ENCODE peak calls at places on chromosome 20, in six cellular contexts. C is H1, I is spleen, L is MM.1S, T is GM12865, V is BJ. Z is an unnamed sample.

GRCh38 chr20:45781391-45781931 is 10.2 kb downstream of the WFDC3 start:
- DNase-seq in C (no peak), I (no peak), L (no peak), T (no peak), V (peak; percentile 67), Z (no peak)

GRCh38 chr20:35326021-35326731 is 34.0 kb upstream of the FAM83C start:
- DNase-seq in C (no peak), I (no peak), L (no peak), T (no peak), V (no peak), Z (peak; percentile 38)

GRCh38 chr20:7038029-7038428 is 270.5 kb downstream of the BMP2 start:
- DNase-seq in C (no peak), I (no peak), L (no peak), T (no peak), V (peak; percentile 1), Z (no peak)

GRCh38 chr20:46117704-46118467 is at the start of gene CD40:
- DNase-seq in C (peak; percentile 51), I (peak; percentile 93), L (peak; percentile 74), T (peak; percentile 92), V (peak; percentile 14), Z (peak; percentile 95)

GRCh38 chr20:10321138-10321717 is 102.6 kb downstream of the SNAP25 start:
- DNase-seq in C (no peak), I (no peak), L (no peak), T (no peak), V (no peak), Z (no peak)

GRCh38 chr20:13418263-13419229 is 197.5 kb downstream of the ISM1 start:
- DNase-seq in C (no peak), I (no peak), L (no peak), T (no peak), V (no peak), Z (no peak)

GRCh38 chr20:21702553-21703467 is 2.7 kb upstream of the PAX1 start:
- DNase-seq in C (no peak), I (peak; percentile 66), L (peak; percentile 56), T (peak; percentile 24), V (no peak), Z (peak; percentile 53)

GRCh38 chr20:25057234-25058050 is 497 bp downstream of the ACSS1 start:
- DNase-seq in C (no peak), I (peak; percentile 94), L (peak; percentile 76), T (peak; percentile 77), V (no peak), Z (peak; percentile 71)

GRCh38 chr20:21100590-21101452 is 5.3 kb downstream of the LINC00237 start:
- DNase-seq in C (peak; percentile 60), I (peak; percentile 83), L (no peak), T (peak; percentile 13), V (no peak), Z (peak; percentile 33)

GRCh38 chr20:2151805-2152727 is 50.4 kb downstream of the STK35 start:
- DNase-seq in C (no peak), I (peak; percentile 34), L (no peak), T (no peak), V (peak; percentile 26), Z (no peak)

GRCh38 chr20:51906049-51906448 is 103.7 kb upstream of the SALL4 start:
- DNase-seq in C (no peak), I (no peak), L (no peak), T (no peak), V (no peak), Z (no peak)

GRCh38 chr20:33370296-33370695 is 31.0 kb downstream of the CDK5RAP1 start:
- DNase-seq in C (no peak), I (peak; percentile 75), L (no peak), T (no peak), V (no peak), Z (no peak)

GRCh38 chr20:32610897-32611218 is 25.7 kb upstream of the NOL4L start:
- DNase-seq in C (no peak), I (no peak), L (no peak), T (no peak), V (no peak), Z (no peak)

GRCh38 chr20:52416959-52417358 is 225.4 kb upstream of the ZFP64 start:
- DNase-seq in C (no peak), I (no peak), L (no peak), T (no peak), V (no peak), Z (no peak)

GRCh38 chr20:63096681-63097335 is 90.0 kb upstream of the BHLHE23 start:
- DNase-seq in C (no peak), I (peak; percentile 58), L (no peak), T (no peak), V (no peak), Z (no peak)

GRCh38 chr20:10522328-10522727 is 87.2 kb downstream of the SLX4IP start:
- DNase-seq in C (no peak), I (no peak), L (no peak), T (no peak), V (no peak), Z (no peak)

GRCh38 chr20:21103582-21104465 is 2.3 kb downstream of the LINC00237 start:
- DNase-seq in C (no peak), I (no peak), L (no peak), T (no peak), V (no peak), Z (peak; percentile 18)

GRCh38 chr20:17680128-17680835 is 1.8 kb downstream of the RRBP1 start:
- DNase-seq in C (no peak), I (peak; percentile 87), L (no peak), T (no peak), V (no peak), Z (no peak)

GRCh38 chr20:47161411-47161810 is 195.1 kb downstream of the ZMYND8 start:
- DNase-seq in C (no peak), I (no peak), L (no peak), T (no peak), V (no peak), Z (no peak)

GRCh38 chr20:61666471-61666832 is 399.2 kb downstream of the TAF4 start:
- DNase-seq in C (no peak), I (no peak), L (no peak), T (no peak), V (no peak), Z (no peak)

GRCh38 chr20:43187476-43188233 is 2.1 kb downstream of the PTPRT start:
- DNase-seq in C (peak; percentile 39), I (peak; percentile 85), L (peak; percentile 72), T (peak; percentile 67), V (peak; percentile 5), Z (peak; percentile 77)

GRCh38 chr20:34022154-34022842 is 28.6 kb downstream of the RALY start:
- DNase-seq in C (no peak), I (no peak), L (peak; percentile 58), T (peak; percentile 41), V (no peak), Z (peak; percentile 69)

GRCh38 chr20:10553326-10553984 is 118.3 kb downstream of the SLX4IP start:
- DNase-seq in C (no peak), I (no peak), L (peak; percentile 67), T (peak; percentile 71), V (no peak), Z (peak; percentile 30)

GRCh38 chr20:15378151-15378550 is 1040.7 kb upstream of the FLRT3 start:
- DNase-seq in C (no peak), I (no peak), L (no peak), T (no peak), V (no peak), Z (no peak)

GRCh38 chr20:32551693-32552092 is 33.4 kb downstream of the NOL4L start:
- DNase-seq in C (no peak), I (no peak), L (no peak), T (no peak), V (no peak), Z (no peak)

GRCh38 chr20:58242824-58243223 is 14.4 kb upstream of the ANKRD60 start:
- DNase-seq in C (no peak), I (no peak), L (no peak), T (no peak), V (no peak), Z (no peak)

GRCh38 chr20:55415567-55416142 is 589.7 kb downstream of the CBLN4 start:
- DNase-seq in C (no peak), I (no peak), L (peak; percentile 36), T (no peak), V (no peak), Z (no peak)
- TF ChIP-seq CTCF in C (no peak), I (no peak), L (peak; percentile 41), T (no peak), V (no peak), Z (peak; percentile 10)

DNA sequence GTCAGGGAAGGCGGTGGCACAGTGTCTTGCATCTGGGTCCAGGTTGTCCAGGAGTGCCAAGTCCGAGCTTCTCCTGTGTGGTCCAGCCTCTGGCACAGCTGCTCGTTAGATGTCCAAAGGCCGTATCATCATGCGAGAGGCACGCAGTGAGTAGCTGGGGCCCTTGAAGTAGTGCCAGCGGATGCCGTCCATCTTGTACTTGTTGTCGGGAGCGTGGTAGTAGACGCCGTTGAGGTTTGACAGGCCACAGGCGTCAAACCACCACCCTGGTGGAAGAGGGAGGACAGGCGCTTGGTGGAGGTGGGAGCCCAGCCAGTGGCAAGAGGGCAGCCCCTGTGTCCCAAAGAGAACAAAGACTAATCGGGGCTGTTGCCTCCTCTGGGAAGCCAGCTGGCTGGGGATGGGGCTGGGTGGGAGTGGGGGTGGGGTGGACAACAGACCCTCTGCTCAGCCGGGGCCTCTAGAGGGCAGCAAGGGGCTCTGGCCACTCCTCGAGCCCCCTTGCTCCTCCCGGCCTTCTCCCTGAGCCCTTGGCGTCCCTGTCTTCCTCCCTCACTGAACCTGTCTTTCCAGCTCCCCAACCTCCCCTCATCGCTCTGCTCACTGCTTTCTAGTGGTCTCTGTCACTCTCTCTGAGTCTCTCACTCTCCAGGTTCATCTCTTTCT is 39.5 kb downstream of the FAM110A start:
- DNase-seq in C (peak; percentile 23), I (peak; percentile 51), L (no peak), T (no peak), V (no peak), Z (no peak)
- TF ChIP-seq CTCF in C (peak; percentile 67), I (no peak), L (no peak), T (no peak), V (no peak), Z (no peak)

DNA sequence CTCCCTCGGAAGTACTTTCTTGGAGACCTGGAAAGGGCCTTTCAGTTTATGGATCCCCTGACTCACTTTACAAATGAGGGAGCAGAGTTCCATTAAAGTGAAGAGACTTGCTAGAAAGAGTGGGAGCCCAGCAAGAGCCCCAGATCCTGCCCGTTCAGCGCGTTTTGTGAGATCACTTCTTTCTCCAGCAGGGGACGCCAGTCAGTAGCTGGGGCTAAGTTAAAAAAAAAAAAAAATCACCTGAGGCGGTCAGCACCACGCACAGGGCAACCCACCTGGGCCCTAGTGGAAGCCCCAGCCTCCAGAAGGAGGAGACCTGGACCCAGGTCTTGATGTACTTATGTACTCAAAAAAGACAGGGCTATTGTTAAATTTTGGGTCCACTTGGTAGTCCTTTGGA is 274.5 kb upstream of the RNF24 start:
- DNase-seq in C (no peak), I (no peak), L (no peak), T (peak; percentile 9), V (no peak), Z (no peak)
- TF ChIP-seq CTCF in C (no peak), I (no peak), L (peak; percentile 34), T (peak; percentile 33), V (no peak), Z (no peak)

DNA sequence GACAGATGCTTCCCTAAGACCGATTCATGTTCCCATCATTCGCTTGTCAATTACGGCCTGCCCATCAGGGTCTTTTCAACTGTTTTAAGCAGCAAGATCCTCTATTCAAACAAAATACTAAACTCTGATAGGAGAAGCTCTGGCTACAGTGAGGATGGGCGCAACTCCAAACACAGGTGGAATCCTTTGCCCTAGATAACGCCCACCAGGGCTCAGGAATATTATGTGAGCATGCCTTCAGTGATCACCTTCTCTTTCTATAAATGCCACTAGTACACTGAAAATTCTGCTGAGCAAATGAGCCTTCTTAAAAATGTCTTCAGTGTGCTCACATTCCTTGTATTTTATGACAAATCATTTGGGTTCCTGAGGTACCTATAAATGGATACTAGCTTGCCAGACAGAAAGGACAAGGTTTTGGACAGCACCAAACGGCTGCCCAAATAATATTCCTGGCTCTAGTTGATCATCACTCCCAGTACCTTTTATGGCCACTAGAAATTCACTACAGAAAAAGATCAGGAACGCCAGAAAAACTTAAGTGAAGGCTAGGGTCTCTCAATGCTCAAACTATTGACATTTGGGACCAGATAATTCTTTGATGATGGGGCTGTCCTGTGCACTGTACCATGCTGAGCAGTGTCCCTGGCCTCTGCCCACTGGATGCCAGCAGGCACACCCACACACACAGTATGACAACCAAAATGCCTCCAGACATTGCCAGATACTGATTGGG is 13.1 kb downstream of the ZNF217 start:
- DNase-seq in C (no peak), I (no peak), L (no peak), T (no peak), V (no peak), Z (no peak)
- TF ChIP-seq CTCF in C (no peak), I (peak; percentile 22), L (peak; percentile 25), T (no peak), V (peak; percentile 15), Z (no peak)